ENCODE peak calls at places on chromosomes 13 and 19, in four cellular contexts. One of them, this sample, is unnamed.

GRCh38 chr13:50400930-50401553 is 385.8 kb downstream of the KCNRG start:
- DNase-seq in CD4-positive, CD25-positive, alpha-beta regulatory T cell: no peak
- DNase-seq in natural killer cell: no peak
- DNase-seq in BE2C: no peak
- DNase-seq in this sample: no peak

GRCh38 chr19:39402417-39403297 is 4.0 kb upstream of the ZFP36 start:
- DNase-seq in natural killer cell: peak; percentile 80
- DNase-seq in CD4-positive, CD25-positive, alpha-beta regulatory T cell: peak; percentile 81
- DNase-seq in BE2C: peak; percentile 72
- DNase-seq in this sample: peak; percentile 61

GRCh38 chr19:49104229-49104864 is 9.8 kb upstream of the LIN7B start:
- DNase-seq in CD4-positive, CD25-positive, alpha-beta regulatory T cell: no peak
- DNase-seq in natural killer cell: no peak
- DNase-seq in BE2C: peak; percentile 75
- DNase-seq in this sample: peak; percentile 90

GRCh38 chr19:38055040-38055439 is 148.0 kb downstream of the SIPA1L3 start:
- DNase-seq in BE2C: no peak
- DNase-seq in natural killer cell: no peak
- DNase-seq in CD4-positive, CD25-positive, alpha-beta regulatory T cell: no peak
- DNase-seq in this sample: no peak

GRCh38 chr19:10701955-10702307 is 692 bp downstream of the QTRT1 start:
- DNase-seq in CD4-positive, CD25-positive, alpha-beta regulatory T cell: no peak
- DNase-seq in natural killer cell: no peak
- DNase-seq in BE2C: peak; percentile 70
- DNase-seq in this sample: peak; percentile 58

GRCh38 chr19:43727593-43727853 is 11.6 kb downstream of the IRGC start:
- DNase-seq in CD4-positive, CD25-positive, alpha-beta regulatory T cell: no peak
- DNase-seq in BE2C: no peak
- DNase-seq in natural killer cell: no peak
- DNase-seq in this sample: no peak

GRCh38 chr13:28031220-28031903 is 42.9 kb upstream of the URAD start:
- DNase-seq in BE2C: no peak
- DNase-seq in natural killer cell: no peak
- DNase-seq in CD4-positive, CD25-positive, alpha-beta regulatory T cell: no peak
- DNase-seq in this sample: no peak

GRCh38 chr13:109610517-109610916 is 175.9 kb downstream of the IRS2 start:
- DNase-seq in CD4-positive, CD25-positive, alpha-beta regulatory T cell: peak; percentile 19
- DNase-seq in natural killer cell: peak; percentile 24
- DNase-seq in BE2C: peak; percentile 61
- DNase-seq in this sample: no peak